ENCODE peak calls at places on chromosomes 13 and 19, in seven cellular contexts. One of them, this sample, is unnamed. For H3K27me3, the result is how much of the 10 kb centered on the place peaks cover.

GRCh38 chr13:98198683-98199082 is 21.6 kb upstream of the RNF113B start:
- DNase-seq in psoas muscle: no peak
- DNase-seq in breast epithelium: no peak
- DNase-seq in Peyer's patch: no peak
- DNase-seq in colonic mucosa: no peak
- DNase-seq in K562: no peak
- DNase-seq in CD8-positive, alpha-beta T cell: no peak
- DNase-seq in this sample: peak

GRCh38 chr19:33317522-33317921 is 15.2 kb upstream of the CEBPA start:
- DNase-seq in psoas muscle: no peak
- DNase-seq in breast epithelium: no peak
- DNase-seq in Peyer's patch: no peak
- DNase-seq in colonic mucosa: no peak
- DNase-seq in K562: no peak
- DNase-seq in CD8-positive, alpha-beta T cell: no peak
- DNase-seq in this sample: no peak

GRCh38 chr13:49400755-49401659 is 42.9 kb downstream of the CAB39L start:
- DNase-seq in psoas muscle: no peak
- DNase-seq in breast epithelium: peak
- DNase-seq in Peyer's patch: no peak
- DNase-seq in colonic mucosa: peak
- DNase-seq in K562: no peak
- DNase-seq in CD8-positive, alpha-beta T cell: no peak
- DNase-seq in this sample: no peak

GRCh38 chr13:57137631-57138030 is 3.1 kb upstream of the PRR20A start:
- DNase-seq in psoas muscle: no peak
- DNase-seq in breast epithelium: no peak
- DNase-seq in Peyer's patch: no peak
- DNase-seq in colonic mucosa: no peak
- DNase-seq in K562: no peak
- DNase-seq in CD8-positive, alpha-beta T cell: no peak
- DNase-seq in this sample: no peak

GRCh38 chr19:35063940-35064818 is 22.7 kb downstream of the HPN start:
- DNase-seq in psoas muscle: no peak
- DNase-seq in breast epithelium: no peak
- DNase-seq in Peyer's patch: no peak
- DNase-seq in colonic mucosa: no peak
- DNase-seq in K562: no peak
- DNase-seq in CD8-positive, alpha-beta T cell: no peak
- DNase-seq in this sample: no peak

GRCh38 chr13:24274452-24274971 is 34.9 kb upstream of the C1QTNF9 start:
- DNase-seq in psoas muscle: no peak
- DNase-seq in breast epithelium: no peak
- DNase-seq in Peyer's patch: peak
- DNase-seq in colonic mucosa: no peak
- DNase-seq in K562: no peak
- DNase-seq in CD8-positive, alpha-beta T cell: no peak
- DNase-seq in this sample: no peak

GRCh38 chr13:51325837-51326236 is 13.7 kb upstream of the SERPINE3 start:
- DNase-seq in psoas muscle: no peak
- DNase-seq in breast epithelium: no peak
- DNase-seq in Peyer's patch: no peak
- DNase-seq in colonic mucosa: no peak
- DNase-seq in K562: no peak
- DNase-seq in CD8-positive, alpha-beta T cell: no peak
- DNase-seq in this sample: no peak

GRCh38 chr13:31045621-31046081 is 113.2 kb downstream of the TEX26 start:
- DNase-seq in psoas muscle: peak
- DNase-seq in breast epithelium: no peak
- DNase-seq in Peyer's patch: peak
- DNase-seq in colonic mucosa: peak
- DNase-seq in K562: peak
- DNase-seq in CD8-positive, alpha-beta T cell: no peak
- DNase-seq in this sample: no peak

GRCh38 chr19:17753976-17754375 is 2.7 kb downstream of the FCHO1 start:
- DNase-seq in psoas muscle: no peak
- DNase-seq in breast epithelium: no peak
- DNase-seq in Peyer's patch: no peak
- DNase-seq in colonic mucosa: no peak
- DNase-seq in K562: no peak
- DNase-seq in CD8-positive, alpha-beta T cell: no peak
- DNase-seq in this sample: peak

GRCh38 chr19:50324331-50324730 is 4.8 kb downstream of the KCNC3 start:
- DNase-seq in psoas muscle: peak
- DNase-seq in breast epithelium: no peak
- DNase-seq in Peyer's patch: no peak
- DNase-seq in colonic mucosa: no peak
- DNase-seq in K562: no peak
- DNase-seq in CD8-positive, alpha-beta T cell: no peak
- DNase-seq in this sample: peak

GRCh38 chr19:3441089-3441985 is 39.0 kb downstream of the SMIM24 start:
- DNase-seq in psoas muscle: no peak
- DNase-seq in breast epithelium: no peak
- DNase-seq in Peyer's patch: no peak
- DNase-seq in colonic mucosa: no peak
- DNase-seq in K562: no peak
- DNase-seq in CD8-positive, alpha-beta T cell: no peak
- DNase-seq in this sample: peak

GRCh38 chr13:81275666-81276258 is 934.8 kb upstream of the SPRY2 start:
- DNase-seq in psoas muscle: no peak
- DNase-seq in breast epithelium: no peak
- DNase-seq in Peyer's patch: no peak
- DNase-seq in colonic mucosa: no peak
- DNase-seq in K562: no peak
- DNase-seq in CD8-positive, alpha-beta T cell: no peak
- DNase-seq in this sample: no peak

GRCh38 chr19:3782330-3782729 is 3.9 kb downstream of the MATK start:
- DNase-seq in psoas muscle: no peak
- DNase-seq in breast epithelium: no peak
- DNase-seq in Peyer's patch: no peak
- DNase-seq in colonic mucosa: no peak
- DNase-seq in K562: no peak
- DNase-seq in CD8-positive, alpha-beta T cell: no peak
- DNase-seq in this sample: no peak

GRCh38 chr13:20191902-20192469 is 752 bp downstream of the GJB2 start:
- DNase-seq in psoas muscle: no peak
- DNase-seq in breast epithelium: no peak
- DNase-seq in Peyer's patch: peak
- DNase-seq in colonic mucosa: peak
- DNase-seq in K562: no peak
- DNase-seq in CD8-positive, alpha-beta T cell: no peak
- DNase-seq in this sample: peak

GRCh38 chr19:1262687-1263123 is 6.4 kb upstream of the CIRBP start:
- DNase-seq in psoas muscle: peak
- DNase-seq in breast epithelium: peak
- DNase-seq in Peyer's patch: no peak
- DNase-seq in colonic mucosa: no peak
- DNase-seq in K562: no peak
- DNase-seq in CD8-positive, alpha-beta T cell: no peak
- DNase-seq in this sample: peak

GRCh38 chr19:52961981-52962380 is 700 bp downstream of the ZNF816 start:
- DNase-seq in psoas muscle: no peak
- DNase-seq in breast epithelium: no peak
- DNase-seq in Peyer's patch: no peak
- DNase-seq in colonic mucosa: no peak
- DNase-seq in K562: no peak
- DNase-seq in CD8-positive, alpha-beta T cell: no peak
- DNase-seq in this sample: peak

GRCh38 chr19:17394891-17395415 is 957 bp upstream of the CCDC194 start:
- DNase-seq in psoas muscle: peak
- DNase-seq in breast epithelium: no peak
- DNase-seq in Peyer's patch: peak
- DNase-seq in colonic mucosa: peak
- DNase-seq in K562: peak
- DNase-seq in CD8-positive, alpha-beta T cell: no peak
- DNase-seq in this sample: peak

GRCh38 chr13:33862006-33862405 is 44.1 kb downstream of the RFC3 start:
- DNase-seq in psoas muscle: no peak
- DNase-seq in breast epithelium: no peak
- DNase-seq in Peyer's patch: no peak
- DNase-seq in colonic mucosa: no peak
- DNase-seq in K562: no peak
- DNase-seq in CD8-positive, alpha-beta T cell: no peak
- DNase-seq in this sample: no peak

GRCh38 chr19:31347828-31348314 is 1.4 kb downstream of the TSHZ3 start:
- DNase-seq in psoas muscle: no peak
- DNase-seq in breast epithelium: no peak
- DNase-seq in Peyer's patch: peak
- DNase-seq in colonic mucosa: no peak
- DNase-seq in K562: no peak
- DNase-seq in CD8-positive, alpha-beta T cell: no peak
- DNase-seq in this sample: no peak

DNA sequence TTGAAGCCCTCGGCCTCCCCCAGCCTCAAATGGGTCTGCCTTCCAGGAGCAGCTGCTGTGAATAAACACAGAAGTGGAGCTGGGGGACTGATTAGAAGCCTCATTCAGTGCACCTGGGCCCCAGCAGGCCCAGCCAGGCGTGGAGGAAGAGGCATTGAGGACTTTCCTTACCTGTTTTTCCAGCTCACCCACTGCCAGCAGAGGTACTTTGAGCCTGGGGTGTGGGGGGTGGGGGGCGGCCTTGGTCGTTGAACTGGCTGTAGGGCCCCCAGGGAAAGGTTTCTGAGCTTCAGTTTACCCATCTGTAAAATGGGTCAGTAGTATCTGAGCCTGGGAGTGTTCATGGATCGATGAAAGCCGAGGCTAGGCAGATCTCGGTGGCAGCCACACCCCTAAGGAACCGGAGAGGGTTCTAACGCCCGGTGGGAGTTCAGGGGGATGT is 1.5 kb downstream of the CERS4 start:
- DNase-seq in psoas muscle: no peak
- DNase-seq in breast epithelium: no peak
- DNase-seq in Peyer's patch: peak
- DNase-seq in colonic mucosa: no peak
- DNase-seq in K562: no peak
- DNase-seq in CD8-positive, alpha-beta T cell: no peak
- DNase-seq in this sample: no peak
- H3K4me3 ChIP-seq in psoas muscle: no peak
- H3K4me3 ChIP-seq in breast epithelium: peak
- H3K4me3 ChIP-seq in Peyer's patch: peak
- H3K4me3 ChIP-seq in colonic mucosa: peak
- H3K4me3 ChIP-seq in K562: no peak
- H3K4me3 ChIP-seq in CD8-positive, alpha-beta T cell: peak
- H3K4me3 ChIP-seq in this sample: peak

GRCh38 chr19:8149261-8150094 is at the start of gene FBN3:
- DNase-seq in psoas muscle: no peak
- DNase-seq in breast epithelium: no peak
- DNase-seq in Peyer's patch: no peak
- DNase-seq in colonic mucosa: no peak
- DNase-seq in K562: peak
- DNase-seq in CD8-positive, alpha-beta T cell: no peak
- DNase-seq in this sample: peak
- H3K27me3 ChIP-seq in psoas muscle: under half
- H3K27me3 ChIP-seq in breast epithelium: under half
- H3K27me3 ChIP-seq in Peyer's patch: under half
- H3K27me3 ChIP-seq in colonic mucosa: under half
- H3K27me3 ChIP-seq in K562: half or more
- H3K27me3 ChIP-seq in CD8-positive, alpha-beta T cell: under half
- H3K27me3 ChIP-seq in this sample: under half

GRCh38 chr19:41219924-41220567 is 1.0 kb downstream of the AXL start:
- DNase-seq in psoas muscle: peak
- DNase-seq in breast epithelium: no peak
- DNase-seq in Peyer's patch: peak
- DNase-seq in colonic mucosa: no peak
- DNase-seq in K562: peak
- DNase-seq in CD8-positive, alpha-beta T cell: no peak
- DNase-seq in this sample: peak
- H3K4me3 ChIP-seq in psoas muscle: peak
- H3K4me3 ChIP-seq in breast epithelium: peak
- H3K4me3 ChIP-seq in Peyer's patch: peak
- H3K4me3 ChIP-seq in colonic mucosa: peak
- H3K4me3 ChIP-seq in K562: peak
- H3K4me3 ChIP-seq in CD8-positive, alpha-beta T cell: no peak
- H3K4me3 ChIP-seq in this sample: peak

DNA sequence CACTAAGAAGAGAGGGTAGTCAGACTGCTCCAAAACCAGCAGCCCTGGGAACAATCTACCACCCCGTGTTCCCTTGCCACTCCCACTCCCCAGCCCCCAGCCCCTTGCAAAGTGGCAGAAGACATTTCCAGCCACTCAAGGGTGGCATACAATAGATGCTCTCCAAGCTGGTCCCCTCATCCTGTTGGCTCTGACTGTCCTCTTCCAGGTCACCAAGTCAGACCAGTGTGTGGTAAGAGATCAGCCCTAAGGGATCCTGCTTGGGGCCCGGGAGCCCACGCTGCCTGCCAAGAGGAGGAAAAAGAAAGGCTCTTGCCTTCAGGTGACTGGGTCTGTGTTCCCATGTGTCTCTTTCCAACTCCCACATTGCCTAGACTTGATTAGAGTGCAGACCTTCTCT is 25.0 kb downstream of the SERP2 start:
- DNase-seq in psoas muscle: no peak
- DNase-seq in breast epithelium: no peak
- DNase-seq in Peyer's patch: no peak
- DNase-seq in colonic mucosa: no peak
- DNase-seq in K562: no peak
- DNase-seq in CD8-positive, alpha-beta T cell: no peak
- DNase-seq in this sample: no peak
- H3K27me3 ChIP-seq in psoas muscle: under half
- H3K27me3 ChIP-seq in breast epithelium: under half
- H3K27me3 ChIP-seq in Peyer's patch: under half
- H3K27me3 ChIP-seq in colonic mucosa: under half
- H3K27me3 ChIP-seq in K562: under half
- H3K27me3 ChIP-seq in CD8-positive, alpha-beta T cell: under half
- H3K27me3 ChIP-seq in this sample: under half

GRCh38 chr19:11269408-11269807 is 7.1 kb upstream of the DOCK6 start:
- DNase-seq in psoas muscle: no peak
- DNase-seq in breast epithelium: no peak
- DNase-seq in Peyer's patch: no peak
- DNase-seq in colonic mucosa: no peak
- DNase-seq in K562: peak
- DNase-seq in CD8-positive, alpha-beta T cell: no peak
- DNase-seq in this sample: no peak
- H3K4me3 ChIP-seq in psoas muscle: no peak
- H3K4me3 ChIP-seq in breast epithelium: no peak
- H3K4me3 ChIP-seq in Peyer's patch: no peak
- H3K4me3 ChIP-seq in colonic mucosa: no peak
- H3K4me3 ChIP-seq in K562: no peak
- H3K4me3 ChIP-seq in CD8-positive, alpha-beta T cell: no peak
- H3K4me3 ChIP-seq in this sample: no peak

This sample was measured in H7.